ENCODE peak calls at places on chromosomes 2 and 18, in five cellular contexts. One of them, this sample, is unnamed.

GRCh38 chr2:102604754-102605153 is 14.6 kb upstream of the SLC9A2 start:
- DNase-seq in HCT116: no peak
- DNase-seq in SW 1271: no peak
- DNase-seq in Kasumi-1: no peak
- DNase-seq in GM10248: no peak
- DNase-seq in this sample: no peak

GRCh38 chr18:37671530-37671929 is 105.9 kb upstream of the CELF4 start:
- DNase-seq in HCT116: no peak
- DNase-seq in SW 1271: no peak
- DNase-seq in Kasumi-1: no peak
- DNase-seq in GM10248: no peak
- DNase-seq in this sample: no peak

GRCh38 chr2:219675206-219675605 is 47.8 kb downstream of the SLC4A3 start:
- DNase-seq in HCT116: no peak
- DNase-seq in SW 1271: no peak
- DNase-seq in Kasumi-1: no peak
- DNase-seq in GM10248: no peak
- DNase-seq in this sample: no peak

GRCh38 chr2:53859354-53860159 is at the start of gene GPR75:
- DNase-seq in HCT116: no peak
- DNase-seq in SW 1271: no peak
- DNase-seq in Kasumi-1: no peak
- DNase-seq in GM10248: no peak
- DNase-seq in this sample: no peak

GRCh38 chr2:26581266-26581990 is 59.7 kb downstream of the CIB4 start:
- DNase-seq in HCT116: no peak
- DNase-seq in SW 1271: no peak
- DNase-seq in Kasumi-1: no peak
- DNase-seq in GM10248: no peak
- DNase-seq in this sample: no peak

GRCh38 chr2:50221106-50221505 is 810.8 kb downstream of the NRXN1 start:
- DNase-seq in HCT116: no peak
- DNase-seq in SW 1271: no peak
- DNase-seq in Kasumi-1: no peak
- DNase-seq in GM10248: no peak
- DNase-seq in this sample: no peak

GRCh38 chr2:219998099-219998498 is 370.7 kb downstream of the SLC4A3 start:
- DNase-seq in HCT116: no peak
- DNase-seq in SW 1271: no peak
- DNase-seq in Kasumi-1: no peak
- DNase-seq in GM10248: no peak
- DNase-seq in this sample: no peak

GRCh38 chr2:212711851-212712250 is 173.2 kb upstream of the ERBB4 start:
- DNase-seq in HCT116: no peak
- DNase-seq in SW 1271: no peak
- DNase-seq in Kasumi-1: no peak
- DNase-seq in GM10248: no peak
- DNase-seq in this sample: no peak

GRCh38 chr2:74079522-74080341 is 68.0 kb downstream of the BOLA3 start:
- DNase-seq in HCT116: no peak
- DNase-seq in SW 1271: no peak
- DNase-seq in Kasumi-1: no peak
- DNase-seq in GM10248: peak
- DNase-seq in this sample: no peak

GRCh38 chr2:124911560-124911959 is 886.5 kb downstream of the CNTNAP5 start:
- DNase-seq in HCT116: no peak
- DNase-seq in SW 1271: no peak
- DNase-seq in Kasumi-1: no peak
- DNase-seq in GM10248: no peak
- DNase-seq in this sample: no peak

GRCh38 chr2:218583983-218584850 is 15.6 kb downstream of the CNOT9 start:
- DNase-seq in HCT116: no peak
- DNase-seq in SW 1271: no peak
- DNase-seq in Kasumi-1: no peak
- DNase-seq in GM10248: no peak
- DNase-seq in this sample: no peak

GRCh38 chr2:23530909-23531276 is 145.9 kb downstream of the KLHL29 start:
- DNase-seq in HCT116: no peak
- DNase-seq in SW 1271: no peak
- DNase-seq in Kasumi-1: no peak
- DNase-seq in GM10248: no peak
- DNase-seq in this sample: no peak

GRCh38 chr2:134405641-134406081 is 151.8 kb downstream of the MGAT5 start:
- DNase-seq in HCT116: no peak
- DNase-seq in SW 1271: no peak
- DNase-seq in Kasumi-1: no peak
- DNase-seq in GM10248: no peak
- DNase-seq in this sample: no peak

GRCh38 chr2:43169091-43169936 is 57.1 kb downstream of the ZFP36L2 start:
- DNase-seq in HCT116: no peak
- DNase-seq in SW 1271: no peak
- DNase-seq in Kasumi-1: peak
- DNase-seq in GM10248: peak
- DNase-seq in this sample: no peak

GRCh38 chr2:225340923-225341322 is 58.6 kb upstream of the NYAP2 start:
- DNase-seq in HCT116: no peak
- DNase-seq in SW 1271: no peak
- DNase-seq in Kasumi-1: no peak
- DNase-seq in GM10248: no peak
- DNase-seq in this sample: no peak

GRCh38 chr2:45980161-45980852 is 316.9 kb upstream of the EPAS1 start:
- DNase-seq in HCT116: no peak
- DNase-seq in SW 1271: no peak
- DNase-seq in Kasumi-1: no peak
- DNase-seq in GM10248: no peak
- DNase-seq in this sample: no peak

GRCh38 chr2:106551466-106552130 is 64.4 kb downstream of the CD8B2 start:
- DNase-seq in HCT116: no peak
- DNase-seq in SW 1271: no peak
- DNase-seq in Kasumi-1: no peak
- DNase-seq in GM10248: no peak
- DNase-seq in this sample: no peak

GRCh38 chr2:233470839-233471238 is 95.7 kb downstream of the USP40 start:
- DNase-seq in HCT116: no peak
- DNase-seq in SW 1271: no peak
- DNase-seq in Kasumi-1: no peak
- DNase-seq in GM10248: no peak
- DNase-seq in this sample: no peak

GRCh38 chr2:66576381-66577330 is 141.7 kb downstream of the MEIS1 start:
- DNase-seq in HCT116: no peak
- DNase-seq in SW 1271: no peak
- DNase-seq in Kasumi-1: no peak
- DNase-seq in GM10248: peak
- DNase-seq in this sample: no peak

GRCh38 chr2:58146707-58147106 is 94.4 kb downstream of the FANCL start:
- DNase-seq in HCT116: peak
- DNase-seq in SW 1271: peak
- DNase-seq in Kasumi-1: no peak
- DNase-seq in GM10248: no peak
- DNase-seq in this sample: no peak

GRCh38 chr2:118310016-118310877 is 222.0 kb downstream of the INSIG2 start:
- DNase-seq in HCT116: no peak
- DNase-seq in SW 1271: no peak
- DNase-seq in Kasumi-1: no peak
- DNase-seq in GM10248: peak
- DNase-seq in this sample: no peak

GRCh38 chr2:240498958-240499260 is 58.9 kb downstream of the ANKMY1 start:
- DNase-seq in HCT116: no peak
- DNase-seq in SW 1271: no peak
- DNase-seq in Kasumi-1: no peak
- DNase-seq in GM10248: no peak
- DNase-seq in this sample: no peak

GRCh38 chr18:3885209-3885792 is 435.3 kb downstream of the TGIF1 start:
- DNase-seq in HCT116: peak
- DNase-seq in SW 1271: no peak
- DNase-seq in Kasumi-1: peak
- DNase-seq in GM10248: no peak
- DNase-seq in this sample: no peak